ENCODE peak calls at places on chromosomes 2 and 18, in six cellular contexts. O, S, B, G, K and D are unnamed samples.
A peak's percentile ranks its signal among the peaks of the same experiment; 100 is the strongest.

GRCh38 chr2:37111971-37112370 is 27.7 kb downstream of the GPATCH11 start:
- DNase-seq in B (no peak), K (no peak), G (no peak), S (no peak), O (no peak), D (no peak)

GRCh38 chr2:25618676-25619075 is 54.7 kb downstream of the DTNB start:
- DNase-seq in K (no peak), O (no peak), B (peak; percentile 82), S (peak; percentile 5), G (no peak), D (peak; percentile 58)

GRCh38 chr2:21367421-21367820 is 243.7 kb downstream of the TDRD15 start:
- DNase-seq in G (no peak), S (no peak), K (no peak), B (peak; percentile 71), O (no peak), D (no peak)

GRCh38 chr18:28735731-28736130 is 558.8 kb upstream of the CDH2 start:
- DNase-seq in K (no peak), G (no peak), S (peak; percentile 20), O (no peak), B (peak; percentile 69), D (no peak)

GRCh38 chr18:50632895-50633515 is 73.1 kb downstream of the MAPK4 start:
- DNase-seq in G (no peak), K (no peak), O (no peak), B (peak; percentile 12), S (no peak), D (no peak)

GRCh38 chr2:188512456-188512855 is 220.8 kb downstream of the GULP1 start:
- DNase-seq in S (peak; percentile 45), B (peak; percentile 30), K (no peak), G (no peak), O (no peak), D (peak; percentile 54)

GRCh38 chr2:172819943-172820342 is 84.3 kb downstream of the RAPGEF4 start:
- DNase-seq in O (no peak), B (no peak), K (no peak), S (no peak), G (no peak), D (no peak)

GRCh38 chr2:163732718-163733117 is 3.1 kb downstream of the FIGN start:
- DNase-seq in G (no peak), B (no peak), S (no peak), K (no peak), O (no peak), D (no peak)

GRCh38 chr2:240898108-240898730 is 2.3 kb upstream of the MAB21L4 start:
- DNase-seq in S (no peak), O (no peak), K (no peak), B (no peak), G (no peak), D (peak; percentile 74)

GRCh38 chr2:24926602-24927252 is 6.7 kb upstream of the ADCY3 start:
- DNase-seq in B (no peak), G (no peak), O (peak; percentile 30), S (peak; percentile 56), K (no peak), D (no peak)

GRCh38 chr2:100008960-100009359 is 133.4 kb downstream of the AFF3 start:
- DNase-seq in G (no peak), K (no peak), O (no peak), S (peak; percentile 68), B (peak; percentile 34), D (no peak)

GRCh38 chr18:80176334-80177080 is 67.4 kb downstream of the ADNP2 start:
- DNase-seq in K (no peak), G (no peak), B (no peak), S (peak; percentile 51), O (no peak), D (no peak)

GRCh38 chr2:98801286-98801685 is 70.4 kb upstream of the MGAT4A start:
- DNase-seq in B (no peak), K (no peak), O (no peak), S (no peak), G (no peak), D (no peak)

GRCh38 chr2:190359896-190360376 is 16.5 kb downstream of the INPP1 start:
- DNase-seq in O (peak; percentile 44), G (peak; percentile 71), K (no peak), B (peak; percentile 56), S (peak; percentile 67), D (no peak)

GRCh38 chr2:96898135-96898505 is 28.2 kb upstream of the SEMA4C start:
- DNase-seq in O (no peak), K (no peak), B (no peak), S (no peak), G (no peak), D (no peak)

GRCh38 chr2:31299547-31299946 is 65.6 kb downstream of the EHD3 start:
- DNase-seq in O (no peak), B (no peak), K (no peak), S (no peak), G (no peak), D (no peak)

GRCh38 chr2:209977386-209978239 is 24.8 kb upstream of the RPE start:
- DNase-seq in G (no peak), S (peak; percentile 35), O (no peak), K (no peak), B (no peak), D (peak; percentile 67)

GRCh38 chr2:11746376-11746806 is at the start of gene LPIN1:
- DNase-seq in K (peak; percentile 77), O (peak; percentile 83), G (peak; percentile 87), B (peak; percentile 93), S (peak; percentile 96), D (peak; percentile 82)

GRCh38 chr2:97659256-97660043 is 4.4 kb downstream of the ACTR1B start:
- DNase-seq in G (no peak), B (no peak), S (no peak), K (no peak), O (no peak), D (no peak)

GRCh38 chr2:238016526-238016925 is 44.3 kb upstream of the SCLY start:
- DNase-seq in O (no peak), B (no peak), K (no peak), S (no peak), G (no peak), D (no peak)

GRCh38 chr18:9750112-9750511 is 42.0 kb downstream of the RAB31 start:
- DNase-seq in S (no peak), K (no peak), O (no peak), B (no peak), G (no peak), D (no peak)

GRCh38 chr2:43745457-43745856 is 28.4 kb upstream of the DYNC2LI1 start:
- DNase-seq in S (peak; percentile 40), B (no peak), K (no peak), G (no peak), O (no peak), D (no peak)

GRCh38 chr2:218890369-218890768 is 9.7 kb downstream of the WNT10A start:
- DNase-seq in K (no peak), O (no peak), S (no peak), B (no peak), G (no peak), D (no peak)

GRCh38 chr2:96839288-96839874 is 4.4 kb downstream of the ANKRD23 start:
- DNase-seq in G (peak; percentile 90), K (no peak), S (no peak), O (peak; percentile 73), B (no peak), D (peak; percentile 82)

GRCh38 chr18:10928971-10929373 is 220.4 kb downstream of the PIEZO2 start:
- DNase-seq in K (no peak), B (peak; percentile 75), S (no peak), G (no peak), O (no peak), D (no peak)

GRCh38 chr2:37652199-37652640 is 19.2 kb downstream of the CDC42EP3 start:
- DNase-seq in B (peak; percentile 96), G (no peak), S (peak; percentile 89), K (no peak), O (no peak), D (no peak)

GRCh38 chr2:100367163-100367562 is 44.9 kb upstream of the LONRF2 start:
- DNase-seq in S (no peak), K (no peak), O (no peak), B (no peak), G (no peak), D (no peak)

GRCh38 chr2:26000561-26001211 is 18.4 kb upstream of the KIF3C start:
- DNase-seq in G (no peak), K (no peak), S (no peak), O (no peak), B (peak; percentile 49), D (peak; percentile 62)

GRCh38 chr2:212539145-212539880 is 711 bp upstream of the ERBB4 start:
- DNase-seq in S (peak; percentile 52), K (no peak), B (peak; percentile 59), G (no peak), O (no peak), D (no peak)

GRCh38 chr2:147715807-147716206 is 129.0 kb upstream of the ACVR2A start:
- DNase-seq in B (no peak), G (no peak), O (no peak), K (no peak), S (peak; percentile 15), D (no peak)

GRCh38 chr2:12513339-12513738 is 203.4 kb upstream of the TRIB2 start:
- DNase-seq in G (no peak), B (no peak), O (no peak), S (no peak), K (no peak), D (no peak)